ENCODE peak calls at places on chromosomes 16 and 17, in nine cellular contexts. Z is NCI-H1105 treated with DMSO at 0.1 percent for 48 hours; L is ELR; N is gastrocnemius medialis; K is stimulated activated CD8-positive, alpha-beta memory T cell treated with anti-CD3 and anti-CD28 coated beads, Interleukin-2, amount 100 ng/mL, for 1 hour; H is ovary; A is mucosa of descending colon; Y is WERI-Rb-1; B is Calu3. W is an unnamed sample.
A peak's percentile ranks its signal among the peaks of the same experiment; 100 is the strongest.

GRCh38 chr16:68736561-68736960 is 531 bp upstream of the CDH1 start:
- DNase-seq in B (no peak), H (no peak), Y (no peak), L (no peak), N (no peak), Z (no peak), A (no peak), K (no peak), W (no peak)

GRCh38 chr17:68326681-68327080 is 35.4 kb downstream of the ARSG start:
- DNase-seq in L (peak; percentile 47), N (no peak), H (no peak), Z (no peak), A (no peak), B (no peak), K (no peak), Y (no peak), W (no peak)

GRCh38 chr16:10485698-10486382 is 94.6 kb downstream of the EMP2 start:
- DNase-seq in Z (no peak), K (no peak), L (no peak), H (no peak), Y (no peak), A (no peak), N (no peak), B (no peak), W (no peak)

GRCh38 chr16:46775214-46775613 is 27.1 kb upstream of the MYLK3 start:
- DNase-seq in N (no peak), K (no peak), L (no peak), A (no peak), H (no peak), Y (no peak), B (no peak), Z (no peak), W (no peak)

GRCh38 chr17:32515677-32516383 is 29.0 kb downstream of the CDK5R1 start:
- DNase-seq in K (no peak), Z (no peak), B (no peak), L (no peak), A (no peak), N (no peak), H (no peak), Y (no peak), W (no peak)

GRCh38 chr16:70429888-70430666 is 8.8 kb downstream of the ST3GAL2 start:
- DNase-seq in B (no peak), L (no peak), K (no peak), Y (no peak), H (no peak), N (no peak), A (no peak), Z (no peak), W (no peak)

GRCh38 chr17:33811984-33812383 is 443.1 kb upstream of the CCL2 start:
- DNase-seq in Z (no peak), N (no peak), A (no peak), K (no peak), B (no peak), H (no peak), Y (no peak), L (no peak), W (peak; percentile 9)

GRCh38 chr16:11796227-11797165 is 562 bp downstream of the ZC3H7A start:
- DNase-seq in A (peak; percentile 79), Z (no peak), B (peak; percentile 66), K (no peak), Y (peak; percentile 75), L (peak; percentile 69), H (peak; percentile 76), N (peak; percentile 68), W (peak; percentile 77)

GRCh38 chr16:77396461-77396860 is 38.4 kb downstream of the ADAMTS18 start:
- DNase-seq in H (no peak), A (no peak), N (no peak), L (no peak), Y (no peak), K (no peak), B (no peak), Z (no peak), W (no peak)

GRCh38 chr16:86364653-86365380 is 145.5 kb upstream of the FOXF1 start:
- DNase-seq in Y (no peak), K (no peak), L (no peak), N (no peak), H (no peak), B (no peak), A (no peak), Z (no peak), W (no peak)

GRCh38 chr16:48386559-48387312 is 1.5 kb upstream of the SIAH1 start:
- DNase-seq in Y (no peak), N (no peak), H (peak; percentile 35), L (no peak), Z (no peak), K (no peak), A (no peak), B (no peak), W (peak; percentile 6)

GRCh38 chr17:78112508-78113471 is 15.8 kb downstream of the TMC6 start:
- DNase-seq in B (peak; percentile 89), K (peak; percentile 63), L (peak; percentile 69), Z (peak; percentile 43), N (peak; percentile 73), A (peak; percentile 90), H (peak; percentile 79), Y (peak; percentile 88), W (peak; percentile 90)

GRCh38 chr17:75268931-75269330 is 2.1 kb downstream of the MIF4GD start:
- DNase-seq in Z (no peak), L (no peak), Y (no peak), B (no peak), H (no peak), N (no peak), K (no peak), A (no peak), W (no peak)

W was measured in retina.